ENCODE peak calls at places on chromosomes 4 and X, in ten cellular contexts. P, M, Q, B, V, W, G, Z, A and S are unnamed samples.

GRCh38 chr4:87732033-87732770 is 67.2 kb upstream of the IBSP start:
- DNase-seq in P (no peak), M (no peak), Q (no peak), B (no peak), V (no peak), W (no peak), G (no peak), Z (no peak), A (no peak), S (no peak)

GRCh38 chr4:97496298-97496873 is 646.9 kb downstream of the STPG2 start:
- DNase-seq in P (no peak), M (no peak), Q (no peak), B (no peak), V (no peak), W (peak; percentile 42), G (no peak), Z (no peak), A (peak; percentile 19), S (no peak)

GRCh38 chrX:12988797-12989196 is 13.9 kb downstream of the TMSB4X start:
- DNase-seq in P (no peak), M (no peak), Q (no peak), B (peak; percentile 62), V (peak; percentile 39), W (peak; percentile 58), G (no peak), Z (no peak), A (peak; percentile 66), S (peak; percentile 71)

GRCh38 chr4:155881555-155881954 is 15.5 kb upstream of the ASIC5 start:
- DNase-seq in P (no peak), M (no peak), Q (no peak), B (no peak), V (no peak), W (no peak), G (no peak), Z (no peak), A (no peak), S (no peak)

GRCh38 chr4:55549888-55550287 is 3.2 kb upstream of the CLOCK start:
- DNase-seq in P (no peak), M (no peak), Q (no peak), B (no peak), V (peak; percentile 36), W (peak; percentile 94), G (no peak), Z (no peak), A (no peak), S (peak; percentile 61)

GRCh38 chr4:25020240-25020639 is 10.5 kb downstream of the LGI2 start:
- DNase-seq in P (no peak), M (no peak), Q (no peak), B (no peak), V (no peak), W (no peak), G (no peak), Z (no peak), A (no peak), S (no peak)

GRCh38 chr4:120785202-120785601 is 137.3 kb downstream of the PRDM5 start:
- DNase-seq in P (no peak), M (no peak), Q (no peak), B (no peak), V (no peak), W (no peak), G (no peak), Z (no peak), A (no peak), S (no peak)

GRCh38 chrX:2841511-2841910 is 12.8 kb downstream of the GYG2 start:
- DNase-seq in P (no peak), M (no peak), Q (no peak), B (no peak), V (no peak), W (no peak), G (no peak), Z (no peak), A (no peak), S (no peak)

GRCh38 chr4:32798471-32798870 is 2078.3 kb downstream of the PCDH7 start:
- DNase-seq in P (no peak), M (no peak), Q (no peak), B (no peak), V (no peak), W (no peak), G (no peak), Z (no peak), A (no peak), S (no peak)

GRCh38 chr4:28948501-28948900 is 1771.7 kb upstream of the PCDH7 start:
- DNase-seq in P (no peak), M (no peak), Q (no peak), B (no peak), V (no peak), W (no peak), G (no peak), Z (no peak), A (no peak), S (no peak)

GRCh38 chr4:3353747-3354454 is 61.1 kb downstream of the RGS12 start:
- DNase-seq in P (no peak), M (no peak), Q (no peak), B (no peak), V (no peak), W (no peak), G (no peak), Z (no peak), A (no peak), S (no peak)

GRCh38 chr4:94927696-94928095 is 169.9 kb downstream of the BMPR1B start:
- DNase-seq in P (no peak), M (no peak), Q (no peak), B (no peak), V (no peak), W (no peak), G (no peak), Z (no peak), A (no peak), S (no peak)

GRCh38 chrX:39705299-39705698 is 392.5 kb downstream of the BCOR start:
- DNase-seq in P (no peak), M (no peak), Q (no peak), B (peak; percentile 83), V (peak; percentile 77), W (peak; percentile 61), G (no peak), Z (no peak), A (peak; percentile 59), S (peak; percentile 79)

GRCh38 chrX:139967300-139967699 is 2.0 kb upstream of the CXorf66 start:
- DNase-seq in P (no peak), M (no peak), Q (no peak), B (no peak), V (no peak), W (no peak), G (no peak), Z (no peak), A (no peak), S (peak; percentile 56)

GRCh38 chr4:103845075-103845474 is 125.3 kb upstream of the TACR3 start:
- DNase-seq in P (no peak), M (no peak), Q (no peak), B (no peak), V (no peak), W (no peak), G (no peak), Z (no peak), A (no peak), S (no peak)

GRCh38 chr4:7027913-7028312 is 15.3 kb upstream of the TADA2B start:
- DNase-seq in P (no peak), M (no peak), Q (no peak), B (no peak), V (no peak), W (no peak), G (no peak), Z (no peak), A (no peak), S (no peak)

GRCh38 chr4:113575391-113575790 is 186.1 kb downstream of the CAMK2D start:
- DNase-seq in P (no peak), M (no peak), Q (no peak), B (no peak), V (no peak), W (no peak), G (no peak), Z (no peak), A (no peak), S (no peak)

GRCh38 chr4:66048861-66049260 is 378.6 kb upstream of the EPHA5 start:
- DNase-seq in P (no peak), M (no peak), Q (no peak), B (no peak), V (no peak), W (no peak), G (no peak), Z (no peak), A (no peak), S (no peak)

GRCh38 chr4:146472404-146472803 is 49.3 kb downstream of the SLC10A7 start:
- DNase-seq in P (no peak), M (no peak), Q (no peak), B (no peak), V (no peak), W (no peak), G (peak; percentile 36), Z (no peak), A (no peak), S (no peak)

GRCh38 chr4:19349416-19349815 is 902.3 kb upstream of the SLIT2 start:
- DNase-seq in P (no peak), M (no peak), Q (no peak), B (no peak), V (no peak), W (no peak), G (no peak), Z (no peak), A (no peak), S (no peak)

GRCh38 chr4:154622598-154622997 is 10.1 kb upstream of the FGG start:
- DNase-seq in P (no peak), M (no peak), Q (no peak), B (no peak), V (peak; percentile 59), W (peak; percentile 6), G (no peak), Z (no peak), A (peak; percentile 45), S (peak; percentile 44)

GRCh38 chr4:103904126-103904525 is 184.3 kb upstream of the TACR3 start:
- DNase-seq in P (no peak), M (no peak), Q (no peak), B (no peak), V (no peak), W (no peak), G (no peak), Z (no peak), A (no peak), S (no peak)

GRCh38 chrX:42175843-42176242 is 252.5 kb upstream of the CASK start:
- DNase-seq in P (no peak), M (no peak), Q (no peak), B (no peak), V (no peak), W (no peak), G (no peak), Z (no peak), A (no peak), S (no peak)

GRCh38 chr4:170386511-170386910 is 296.8 kb upstream of the AADAT start:
- DNase-seq in P (no peak), M (no peak), Q (no peak), B (no peak), V (no peak), W (peak; percentile 83), G (no peak), Z (no peak), A (no peak), S (no peak)

GRCh38 chr4:5925419-5926187 is 32.7 kb upstream of the CRMP1 start:
- DNase-seq in P (no peak), M (no peak), Q (no peak), B (no peak), V (no peak), W (no peak), G (no peak), Z (no peak), A (no peak), S (no peak)